ENCODE peak calls at places on chromosomes 1 and 21, in four cellular contexts. D is dorsolateral prefrontal cortex, X is neural crest cell, Y is HTR-8/SVneo. K is an unnamed sample.

GRCh38 chr1:201531551-201532425 is 7.1 kb upstream of the NAV1 start:
- DNase-seq in D (no peak), X (no peak), Y (no peak), K (no peak)

GRCh38 chr1:225462714-225463574 is 35.1 kb upstream of the LBR start:
- DNase-seq in D (no peak), X (no peak), Y (no peak), K (no peak)

GRCh38 chr1:232574867-232575523 is 54.9 kb downstream of the SIPA1L2 start:
- DNase-seq in D (no peak), X (no peak), Y (no peak), K (no peak)

GRCh38 chr1:31238612-31238985 is 1.1 kb downstream of the NKAIN1 start:
- DNase-seq in D (no peak), X (no peak), Y (no peak), K (no peak)

GRCh38 chr1:8699679-8700078 is 117.8 kb downstream of the RERE start:
- DNase-seq in D (no peak), X (no peak), Y (no peak), K (no peak)

GRCh38 chr1:241817331-241817792 is 30.6 kb upstream of the EXO1 start:
- DNase-seq in D (no peak), X (no peak), Y (no peak), K (no peak)

GRCh38 chr1:3266870-3267549 is 187.5 kb upstream of the ARHGEF16 start:
- DNase-seq in D (no peak), X (no peak), Y (no peak), K (no peak)

GRCh38 chr1:37606481-37607263 is 10.9 kb upstream of the GNL2 start:
- DNase-seq in D (no peak), X (no peak), Y (no peak), K (no peak)

GRCh38 chr21:42198949-42199348 is 20.0 kb upstream of the ABCG1 start:
- DNase-seq in D (no peak), X (no peak), Y (no peak), K (no peak)

GRCh38 chr1:172254521-172255222 is 165.8 kb upstream of the C1orf105 start:
- DNase-seq in D (no peak), X (no peak), Y (peak), K (no peak)

GRCh38 chr21:36111238-36111637 is 23.6 kb upstream of the CBR3 start:
- DNase-seq in D (no peak), X (no peak), Y (no peak), K (peak)

K was measured in left lung.